ENCODE peak calls at places on chromosomes 7 and 10, in ten cellular contexts. One of them, this sample, is unnamed.
A peak's percentile ranks its signal among the peaks of the same experiment; 100 is the strongest.

GRCh38 chr7:100826546-100827329 is 585 bp downstream of the EPHB4 start:
- DNase-seq in cardiac muscle cell: no peak
- DNase-seq in PC-3: no peak
- DNase-seq in mesendoderm: no peak
- DNase-seq in DND-41: no peak
- DNase-seq in uterus: peak; percentile 47
- DNase-seq in endodermal cell: peak; percentile 73
- DNase-seq in effector memory CD4-positive, alpha-beta T cell: no peak
- DNase-seq in CD8-positive, alpha-beta memory T cell: no peak
- DNase-seq in A673: peak; percentile 31
- DNase-seq in this sample: no peak

GRCh38 chr10:102467971-102468438 is 16.7 kb upstream of the C10orf95 start:
- DNase-seq in cardiac muscle cell: no peak
- DNase-seq in PC-3: no peak
- DNase-seq in mesendoderm: no peak
- DNase-seq in DND-41: no peak
- DNase-seq in uterus: no peak
- DNase-seq in endodermal cell: no peak
- DNase-seq in effector memory CD4-positive, alpha-beta T cell: no peak
- DNase-seq in CD8-positive, alpha-beta memory T cell: no peak
- DNase-seq in A673: no peak
- DNase-seq in this sample: no peak

GRCh38 chr7:85773116-85773783 is 586.4 kb upstream of the SEMA3D start:
- DNase-seq in cardiac muscle cell: peak; percentile 75
- DNase-seq in PC-3: no peak
- DNase-seq in mesendoderm: no peak
- DNase-seq in DND-41: no peak
- DNase-seq in uterus: no peak
- DNase-seq in endodermal cell: no peak
- DNase-seq in effector memory CD4-positive, alpha-beta T cell: no peak
- DNase-seq in CD8-positive, alpha-beta memory T cell: no peak
- DNase-seq in A673: no peak
- DNase-seq in this sample: no peak

GRCh38 chr10:71225291-71226058 is 13.1 kb downstream of the UNC5B start:
- DNase-seq in cardiac muscle cell: no peak
- DNase-seq in PC-3: no peak
- DNase-seq in mesendoderm: no peak
- DNase-seq in DND-41: no peak
- DNase-seq in uterus: peak; percentile 10
- DNase-seq in endodermal cell: no peak
- DNase-seq in effector memory CD4-positive, alpha-beta T cell: no peak
- DNase-seq in CD8-positive, alpha-beta memory T cell: no peak
- DNase-seq in A673: no peak
- DNase-seq in this sample: no peak

GRCh38 chr10:86400705-86401587 is 34.4 kb upstream of the GRID1 start:
- DNase-seq in cardiac muscle cell: peak; percentile 42
- DNase-seq in PC-3: peak; percentile 34
- DNase-seq in mesendoderm: no peak
- DNase-seq in DND-41: no peak
- DNase-seq in uterus: peak; percentile 43
- DNase-seq in endodermal cell: peak; percentile 81
- DNase-seq in effector memory CD4-positive, alpha-beta T cell: peak; percentile 53
- DNase-seq in CD8-positive, alpha-beta memory T cell: peak; percentile 74
- DNase-seq in A673: no peak
- DNase-seq in this sample: peak; percentile 48

GRCh38 chr7:135111379-135111778 is 36.5 kb upstream of the TMEM140 start:
- DNase-seq in cardiac muscle cell: peak; percentile 49
- DNase-seq in PC-3: no peak
- DNase-seq in mesendoderm: no peak
- DNase-seq in DND-41: no peak
- DNase-seq in uterus: no peak
- DNase-seq in endodermal cell: no peak
- DNase-seq in effector memory CD4-positive, alpha-beta T cell: no peak
- DNase-seq in CD8-positive, alpha-beta memory T cell: no peak
- DNase-seq in A673: no peak
- DNase-seq in this sample: no peak

GRCh38 chr10:6507311-6507710 is 72.8 kb downstream of the PRKCQ start:
- DNase-seq in cardiac muscle cell: no peak
- DNase-seq in PC-3: no peak
- DNase-seq in mesendoderm: no peak
- DNase-seq in DND-41: no peak
- DNase-seq in uterus: no peak
- DNase-seq in endodermal cell: no peak
- DNase-seq in effector memory CD4-positive, alpha-beta T cell: no peak
- DNase-seq in CD8-positive, alpha-beta memory T cell: no peak
- DNase-seq in A673: no peak
- DNase-seq in this sample: no peak

GRCh38 chr10:112689327-112689726 is 242.3 kb downstream of the VTI1A start:
- DNase-seq in cardiac muscle cell: peak; percentile 29
- DNase-seq in PC-3: peak; percentile 15
- DNase-seq in mesendoderm: peak; percentile 64
- DNase-seq in DND-41: no peak
- DNase-seq in uterus: peak; percentile 31
- DNase-seq in endodermal cell: peak; percentile 81
- DNase-seq in effector memory CD4-positive, alpha-beta T cell: no peak
- DNase-seq in CD8-positive, alpha-beta memory T cell: no peak
- DNase-seq in A673: peak; percentile 20
- DNase-seq in this sample: no peak

GRCh38 chr7:30147785-30148184 is 13.0 kb downstream of the MTURN start:
- DNase-seq in cardiac muscle cell: no peak
- DNase-seq in PC-3: no peak
- DNase-seq in mesendoderm: no peak
- DNase-seq in DND-41: no peak
- DNase-seq in uterus: no peak
- DNase-seq in endodermal cell: no peak
- DNase-seq in effector memory CD4-positive, alpha-beta T cell: no peak
- DNase-seq in CD8-positive, alpha-beta memory T cell: no peak
- DNase-seq in A673: no peak
- DNase-seq in this sample: no peak

GRCh38 chr7:30150711-30151110 is 15.9 kb downstream of the MTURN start:
- DNase-seq in cardiac muscle cell: no peak
- DNase-seq in PC-3: no peak
- DNase-seq in mesendoderm: no peak
- DNase-seq in DND-41: no peak
- DNase-seq in uterus: no peak
- DNase-seq in endodermal cell: no peak
- DNase-seq in effector memory CD4-positive, alpha-beta T cell: no peak
- DNase-seq in CD8-positive, alpha-beta memory T cell: no peak
- DNase-seq in A673: no peak
- DNase-seq in this sample: no peak

GRCh38 chr7:30148951-30149459 is 14.2 kb downstream of the MTURN start:
- DNase-seq in cardiac muscle cell: no peak
- DNase-seq in PC-3: no peak
- DNase-seq in mesendoderm: no peak
- DNase-seq in DND-41: no peak
- DNase-seq in uterus: no peak
- DNase-seq in endodermal cell: no peak
- DNase-seq in effector memory CD4-positive, alpha-beta T cell: no peak
- DNase-seq in CD8-positive, alpha-beta memory T cell: peak; percentile 67
- DNase-seq in A673: no peak
- DNase-seq in this sample: no peak

GRCh38 chr7:30148426-30148825 is 13.6 kb downstream of the MTURN start:
- DNase-seq in cardiac muscle cell: no peak
- DNase-seq in PC-3: no peak
- DNase-seq in mesendoderm: no peak
- DNase-seq in DND-41: no peak
- DNase-seq in uterus: no peak
- DNase-seq in endodermal cell: no peak
- DNase-seq in effector memory CD4-positive, alpha-beta T cell: no peak
- DNase-seq in CD8-positive, alpha-beta memory T cell: no peak
- DNase-seq in A673: no peak
- DNase-seq in this sample: no peak

DNA sequence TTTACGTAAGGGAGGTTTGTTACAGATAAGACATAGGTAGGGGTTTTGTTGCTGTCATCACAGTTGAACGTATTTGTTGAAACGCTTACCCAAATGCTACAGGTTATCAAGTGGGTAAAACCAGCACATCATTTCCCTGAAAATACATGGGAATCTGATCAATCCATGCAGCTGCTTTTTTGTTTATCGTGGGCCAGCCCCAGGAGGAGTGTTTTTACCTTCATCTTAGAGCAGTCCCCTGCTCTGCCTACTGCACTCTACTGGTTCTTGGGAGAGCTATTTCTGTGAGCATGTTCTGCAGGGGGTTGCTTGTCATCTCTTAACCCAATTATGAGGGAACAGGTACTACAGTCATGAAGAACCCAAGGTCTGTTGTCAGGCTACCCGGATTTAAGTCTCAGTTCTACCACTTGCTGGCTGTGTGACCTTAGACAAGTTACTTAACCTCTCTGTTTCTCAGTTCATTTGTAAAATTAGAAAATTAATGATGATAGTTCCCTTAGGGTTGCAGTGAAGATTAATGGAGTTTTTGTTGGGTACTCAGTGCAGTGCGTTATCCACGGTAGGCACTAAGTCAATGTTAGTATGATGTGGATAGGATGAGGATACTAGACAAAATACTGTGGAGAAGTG is 15.0 kb downstream of the MTURN start:
- DNase-seq in cardiac muscle cell: no peak
- DNase-seq in PC-3: no peak
- DNase-seq in mesendoderm: no peak
- DNase-seq in DND-41: no peak
- DNase-seq in uterus: no peak
- DNase-seq in endodermal cell: no peak
- DNase-seq in effector memory CD4-positive, alpha-beta T cell: no peak
- DNase-seq in CD8-positive, alpha-beta memory T cell: no peak
- DNase-seq in A673: no peak
- DNase-seq in this sample: no peak
- H3K4me1 ChIP-seq in cardiac muscle cell: peaks cover 17% of the 10 kb centered on the region
- H3K4me1 ChIP-seq in PC-3: no peaks in the 10 kb centered on the region
- H3K4me1 ChIP-seq in mesendoderm: no peaks in the 10 kb centered on the region
- H3K4me1 ChIP-seq in DND-41: no peaks in the 10 kb centered on the region
- H3K4me1 ChIP-seq in uterus: no peaks in the 10 kb centered on the region
- H3K4me1 ChIP-seq in endodermal cell: peaks cover 18% of the 10 kb centered on the region
- H3K4me1 ChIP-seq in effector memory CD4-positive, alpha-beta T cell: no peaks in the 10 kb centered on the region
- H3K4me1 ChIP-seq in CD8-positive, alpha-beta memory T cell: peaks cover 21% of the 10 kb centered on the region
- H3K4me1 ChIP-seq in A673: no peaks in the 10 kb centered on the region
- H3K4me1 ChIP-seq in this sample: no peaks in the 10 kb centered on the region

GRCh38 chr7:158655931-158656441 is 48.6 kb downstream of the NCAPG2 start:
- DNase-seq in cardiac muscle cell: no peak
- DNase-seq in PC-3: peak; percentile 13
- DNase-seq in mesendoderm: no peak
- DNase-seq in DND-41: no peak
- DNase-seq in uterus: no peak
- DNase-seq in endodermal cell: no peak
- DNase-seq in effector memory CD4-positive, alpha-beta T cell: no peak
- DNase-seq in CD8-positive, alpha-beta memory T cell: no peak
- DNase-seq in A673: no peak
- DNase-seq in this sample: no peak

GRCh38 chr7:158651968-158652555 is 52.5 kb downstream of the NCAPG2 start:
- DNase-seq in cardiac muscle cell: peak; percentile 80
- DNase-seq in PC-3: no peak
- DNase-seq in mesendoderm: no peak
- DNase-seq in DND-41: no peak
- DNase-seq in uterus: no peak
- DNase-seq in endodermal cell: no peak
- DNase-seq in effector memory CD4-positive, alpha-beta T cell: no peak
- DNase-seq in CD8-positive, alpha-beta memory T cell: no peak
- DNase-seq in A673: no peak
- DNase-seq in this sample: no peak

GRCh38 chr7:158655507-158655906 is 49.1 kb downstream of the NCAPG2 start:
- DNase-seq in cardiac muscle cell: no peak
- DNase-seq in PC-3: no peak
- DNase-seq in mesendoderm: no peak
- DNase-seq in DND-41: no peak
- DNase-seq in uterus: no peak
- DNase-seq in endodermal cell: no peak
- DNase-seq in effector memory CD4-positive, alpha-beta T cell: no peak
- DNase-seq in CD8-positive, alpha-beta memory T cell: no peak
- DNase-seq in A673: no peak
- DNase-seq in this sample: no peak

GRCh38 chr7:158658475-158658874 is 46.1 kb downstream of the NCAPG2 start:
- DNase-seq in cardiac muscle cell: no peak
- DNase-seq in PC-3: no peak
- DNase-seq in mesendoderm: no peak
- DNase-seq in DND-41: no peak
- DNase-seq in uterus: no peak
- DNase-seq in endodermal cell: no peak
- DNase-seq in effector memory CD4-positive, alpha-beta T cell: no peak
- DNase-seq in CD8-positive, alpha-beta memory T cell: no peak
- DNase-seq in A673: no peak
- DNase-seq in this sample: no peak

GRCh38 chr7:158657189-158657746 is 47.3 kb downstream of the NCAPG2 start:
- DNase-seq in cardiac muscle cell: no peak
- DNase-seq in PC-3: no peak
- DNase-seq in mesendoderm: no peak
- DNase-seq in DND-41: no peak
- DNase-seq in uterus: no peak
- DNase-seq in endodermal cell: no peak
- DNase-seq in effector memory CD4-positive, alpha-beta T cell: no peak
- DNase-seq in CD8-positive, alpha-beta memory T cell: no peak
- DNase-seq in A673: no peak
- DNase-seq in this sample: no peak
- H3K36me3 ChIP-seq in cardiac muscle cell: peaks cover 3% of the 10 kb centered on the region
- H3K36me3 ChIP-seq in PC-3: peaks cover 29% of the 10 kb centered on the region
- H3K36me3 ChIP-seq in mesendoderm: peaks cover 8% of the 10 kb centered on the region
- H3K36me3 ChIP-seq in DND-41: peaks cover 94% of the 10 kb centered on the region
- H3K36me3 ChIP-seq in uterus: no peaks in the 10 kb centered on the region
- H3K36me3 ChIP-seq in endodermal cell: peaks cover 57% of the 10 kb centered on the region
- H3K36me3 ChIP-seq in effector memory CD4-positive, alpha-beta T cell: no peaks in the 10 kb centered on the region
- H3K36me3 ChIP-seq in CD8-positive, alpha-beta memory T cell: no peaks in the 10 kb centered on the region
- H3K36me3 ChIP-seq in A673: peaks cover 73% of the 10 kb centered on the region
- H3K36me3 ChIP-seq in this sample: no peaks in the 10 kb centered on the region

DNA sequence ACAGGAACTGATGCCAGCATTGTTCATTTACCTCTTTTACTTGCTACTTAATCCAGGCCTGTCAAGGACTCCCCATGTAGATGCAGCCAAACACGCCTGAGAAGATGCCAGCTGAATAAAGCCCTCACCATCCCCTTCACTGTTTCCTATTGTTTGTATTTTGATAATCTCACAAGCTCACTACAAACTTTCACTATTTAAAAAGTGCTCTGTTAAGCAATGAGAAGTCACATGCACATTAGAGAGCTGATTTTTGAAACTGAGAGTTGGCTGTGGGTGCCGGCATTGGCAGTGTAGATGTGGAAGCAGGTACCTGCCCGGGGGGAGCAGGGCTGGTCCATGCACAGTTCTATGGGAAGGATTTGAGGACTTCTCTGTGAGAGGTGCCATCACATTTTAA is 169.8 kb upstream of the GRB10 start:
- DNase-seq in cardiac muscle cell: no peak
- DNase-seq in PC-3: no peak
- DNase-seq in mesendoderm: no peak
- DNase-seq in DND-41: no peak
- DNase-seq in uterus: no peak
- DNase-seq in endodermal cell: no peak
- DNase-seq in effector memory CD4-positive, alpha-beta T cell: no peak
- DNase-seq in CD8-positive, alpha-beta memory T cell: no peak
- DNase-seq in A673: no peak
- DNase-seq in this sample: no peak
- H3K4me1 ChIP-seq in cardiac muscle cell: no peaks in the 10 kb centered on the region
- H3K4me1 ChIP-seq in PC-3: peaks cover 34% of the 10 kb centered on the region
- H3K4me1 ChIP-seq in mesendoderm: peaks cover 2% of the 10 kb centered on the region
- H3K4me1 ChIP-seq in DND-41: no peaks in the 10 kb centered on the region
- H3K4me1 ChIP-seq in uterus: no peaks in the 10 kb centered on the region
- H3K4me1 ChIP-seq in endodermal cell: no peaks in the 10 kb centered on the region
- H3K4me1 ChIP-seq in effector memory CD4-positive, alpha-beta T cell: no peaks in the 10 kb centered on the region
- H3K4me1 ChIP-seq in CD8-positive, alpha-beta memory T cell: no peaks in the 10 kb centered on the region
- H3K4me1 ChIP-seq in A673: no peaks in the 10 kb centered on the region
- H3K4me1 ChIP-seq in this sample: no peaks in the 10 kb centered on the region

DNA sequence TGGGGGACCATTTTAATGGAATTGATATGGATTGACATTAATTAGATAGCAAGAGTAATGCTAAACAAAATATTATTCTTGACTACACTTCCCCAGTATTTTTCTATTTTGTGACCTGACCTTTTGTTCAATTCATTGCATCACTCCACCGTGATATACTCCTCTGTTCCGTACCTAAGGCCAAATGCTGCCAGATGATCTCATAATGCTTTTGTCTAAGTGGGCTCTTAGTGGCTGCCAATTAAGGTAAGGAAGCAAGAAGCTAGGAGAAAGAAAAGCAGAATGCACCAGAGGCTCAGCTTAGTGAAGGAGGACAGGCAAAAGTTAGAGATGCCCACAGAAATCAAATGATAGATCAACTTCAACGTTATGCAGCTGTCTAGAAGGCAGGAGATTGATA is 36.4 kb downstream of the FEZF1 start:
- DNase-seq in cardiac muscle cell: no peak
- DNase-seq in PC-3: no peak
- DNase-seq in mesendoderm: no peak
- DNase-seq in DND-41: no peak
- DNase-seq in uterus: no peak
- DNase-seq in endodermal cell: no peak
- DNase-seq in effector memory CD4-positive, alpha-beta T cell: no peak
- DNase-seq in CD8-positive, alpha-beta memory T cell: no peak
- DNase-seq in A673: no peak
- DNase-seq in this sample: no peak
- H3K36me3 ChIP-seq in cardiac muscle cell: no peaks in the 10 kb centered on the region
- H3K36me3 ChIP-seq in PC-3: no peaks in the 10 kb centered on the region
- H3K36me3 ChIP-seq in mesendoderm: no peaks in the 10 kb centered on the region
- H3K36me3 ChIP-seq in DND-41: no peaks in the 10 kb centered on the region
- H3K36me3 ChIP-seq in uterus: no peaks in the 10 kb centered on the region
- H3K36me3 ChIP-seq in endodermal cell: no peaks in the 10 kb centered on the region
- H3K36me3 ChIP-seq in effector memory CD4-positive, alpha-beta T cell: no peaks in the 10 kb centered on the region
- H3K36me3 ChIP-seq in CD8-positive, alpha-beta memory T cell: no peaks in the 10 kb centered on the region
- H3K36me3 ChIP-seq in A673: no peaks in the 10 kb centered on the region
- H3K36me3 ChIP-seq in this sample: no peaks in the 10 kb centered on the region

This sample was measured in naive thymus-derived CD4-positive, alpha-beta T cell.